ENCODE peak calls at places on chromosome 12, in ten cellular contexts. One of them, this sample, is unnamed.
A peak's percentile ranks its signal among the peaks of the same experiment; 100 is the strongest.

GRCh38 chr12:47391566-47391965 is 311.8 kb upstream of the AMIGO2 start:
- DNase-seq in tibial nerve: no peak
- DNase-seq in GM04504: no peak
- DNase-seq in hypothalamus: no peak
- DNase-seq in KBM-7: no peak
- DNase-seq in stimulated activated CD4-positive, alpha-beta T cell treated with anti-CD3 and anti-CD28 coated beads, Interleukin-4, amount 100 ng/mL, for 4 hours: peak; percentile 65
- DNase-seq in MCF 10A: no peak
- DNase-seq in SW 1271: no peak
- DNase-seq in hepatocyte: no peak
- DNase-seq in Right ventricle myocardium superior: no peak
- DNase-seq in this sample: no peak

GRCh38 chr12:89969098-89969497 is 260.5 kb upstream of the ATP2B1 start:
- DNase-seq in tibial nerve: no peak
- DNase-seq in GM04504: no peak
- DNase-seq in hypothalamus: no peak
- DNase-seq in KBM-7: no peak
- DNase-seq in stimulated activated CD4-positive, alpha-beta T cell treated with anti-CD3 and anti-CD28 coated beads, Interleukin-4, amount 100 ng/mL, for 4 hours: no peak
- DNase-seq in MCF 10A: peak; percentile 72
- DNase-seq in SW 1271: no peak
- DNase-seq in hepatocyte: peak; percentile 10
- DNase-seq in Right ventricle myocardium superior: no peak
- DNase-seq in this sample: no peak

GRCh38 chr12:65568517-65568916 is 255.8 kb upstream of the HMGA2 start:
- DNase-seq in tibial nerve: no peak
- DNase-seq in GM04504: no peak
- DNase-seq in hypothalamus: no peak
- DNase-seq in KBM-7: no peak
- DNase-seq in stimulated activated CD4-positive, alpha-beta T cell treated with anti-CD3 and anti-CD28 coated beads, Interleukin-4, amount 100 ng/mL, for 4 hours: no peak
- DNase-seq in MCF 10A: peak; percentile 95
- DNase-seq in SW 1271: no peak
- DNase-seq in hepatocyte: no peak
- DNase-seq in Right ventricle myocardium superior: no peak
- DNase-seq in this sample: no peak

GRCh38 chr12:68613209-68613904 is 2.7 kb downstream of the RAP1B start:
- DNase-seq in tibial nerve: no peak
- DNase-seq in GM04504: no peak
- DNase-seq in hypothalamus: no peak
- DNase-seq in KBM-7: no peak
- DNase-seq in stimulated activated CD4-positive, alpha-beta T cell treated with anti-CD3 and anti-CD28 coated beads, Interleukin-4, amount 100 ng/mL, for 4 hours: peak; percentile 68
- DNase-seq in MCF 10A: no peak
- DNase-seq in SW 1271: no peak
- DNase-seq in hepatocyte: peak; percentile 10
- DNase-seq in Right ventricle myocardium superior: no peak
- DNase-seq in this sample: no peak

GRCh38 chr12:132623072-132623869 is 4.7 kb downstream of the P2RX2 start:
- DNase-seq in tibial nerve: no peak
- DNase-seq in GM04504: no peak
- DNase-seq in hypothalamus: no peak
- DNase-seq in KBM-7: no peak
- DNase-seq in stimulated activated CD4-positive, alpha-beta T cell treated with anti-CD3 and anti-CD28 coated beads, Interleukin-4, amount 100 ng/mL, for 4 hours: no peak
- DNase-seq in MCF 10A: no peak
- DNase-seq in SW 1271: no peak
- DNase-seq in hepatocyte: no peak
- DNase-seq in Right ventricle myocardium superior: no peak
- DNase-seq in this sample: no peak

GRCh38 chr12:5898874-5899273 is 46.2 kb downstream of the ANO2 start:
- DNase-seq in tibial nerve: no peak
- DNase-seq in GM04504: no peak
- DNase-seq in hypothalamus: no peak
- DNase-seq in KBM-7: no peak
- DNase-seq in stimulated activated CD4-positive, alpha-beta T cell treated with anti-CD3 and anti-CD28 coated beads, Interleukin-4, amount 100 ng/mL, for 4 hours: no peak
- DNase-seq in MCF 10A: peak; percentile 4
- DNase-seq in SW 1271: no peak
- DNase-seq in hepatocyte: no peak
- DNase-seq in Right ventricle myocardium superior: no peak
- DNase-seq in this sample: no peak

GRCh38 chr12:116233669-116234068 is 43.8 kb downstream of the MED13L start:
- DNase-seq in tibial nerve: no peak
- DNase-seq in GM04504: no peak
- DNase-seq in hypothalamus: no peak
- DNase-seq in KBM-7: no peak
- DNase-seq in stimulated activated CD4-positive, alpha-beta T cell treated with anti-CD3 and anti-CD28 coated beads, Interleukin-4, amount 100 ng/mL, for 4 hours: no peak
- DNase-seq in MCF 10A: no peak
- DNase-seq in SW 1271: no peak
- DNase-seq in hepatocyte: no peak
- DNase-seq in Right ventricle myocardium superior: no peak
- DNase-seq in this sample: no peak

GRCh38 chr12:30909088-30909688 is 17.4 kb upstream of the TSPAN11 start:
- DNase-seq in tibial nerve: no peak
- DNase-seq in GM04504: no peak
- DNase-seq in hypothalamus: no peak
- DNase-seq in KBM-7: no peak
- DNase-seq in stimulated activated CD4-positive, alpha-beta T cell treated with anti-CD3 and anti-CD28 coated beads, Interleukin-4, amount 100 ng/mL, for 4 hours: no peak
- DNase-seq in MCF 10A: no peak
- DNase-seq in SW 1271: no peak
- DNase-seq in hepatocyte: no peak
- DNase-seq in Right ventricle myocardium superior: no peak
- DNase-seq in this sample: no peak

This sample was measured in upper lobe of right lung.